ENCODE peak calls at places on chromosome 12, in six cellular contexts. One of them, this sample, is unnamed. For H3K9me3, the result is how much of the 10 kb centered on the place peaks cover.

GRCh38 chr12:99810718-99811593 is 163.4 kb downstream of the GARIN6 start:
- DNase-seq in psoas muscle: no peak
- DNase-seq in IMR-90: peak
- DNase-seq in sigmoid colon: no peak
- DNase-seq in HCT116: peak
- DNase-seq in transverse colon: no peak
- DNase-seq in this sample: no peak

GRCh38 chr12:5503371-5503770 is 71.5 kb downstream of the NTF3 start:
- DNase-seq in psoas muscle: no peak
- DNase-seq in IMR-90: no peak
- DNase-seq in sigmoid colon: no peak
- DNase-seq in HCT116: no peak
- DNase-seq in transverse colon: no peak
- DNase-seq in this sample: no peak

GRCh38 chr12:20415641-20416040 is 47.3 kb downstream of the PDE3A start:
- DNase-seq in psoas muscle: no peak
- DNase-seq in IMR-90: no peak
- DNase-seq in sigmoid colon: no peak
- DNase-seq in HCT116: no peak
- DNase-seq in transverse colon: no peak
- DNase-seq in this sample: no peak

GRCh38 chr12:20194171-20194570 is 174.2 kb upstream of the PDE3A start:
- DNase-seq in psoas muscle: no peak
- DNase-seq in IMR-90: peak
- DNase-seq in sigmoid colon: no peak
- DNase-seq in HCT116: no peak
- DNase-seq in transverse colon: no peak
- DNase-seq in this sample: no peak

GRCh38 chr12:53048033-53048779 is 1.7 kb upstream of the TNS2 start:
- DNase-seq in psoas muscle: peak
- DNase-seq in IMR-90: no peak
- DNase-seq in sigmoid colon: peak
- DNase-seq in HCT116: no peak
- DNase-seq in transverse colon: peak
- DNase-seq in this sample: peak

GRCh38 chr12:27424631-27425230 is 21.8 kb upstream of the SMCO2 start:
- DNase-seq in psoas muscle: no peak
- DNase-seq in IMR-90: peak
- DNase-seq in sigmoid colon: no peak
- DNase-seq in HCT116: peak
- DNase-seq in transverse colon: no peak
- DNase-seq in this sample: no peak

GRCh38 chr12:62194031-62194430 is 66.2 kb upstream of the USP15 start:
- DNase-seq in psoas muscle: no peak
- DNase-seq in IMR-90: no peak
- DNase-seq in sigmoid colon: no peak
- DNase-seq in HCT116: no peak
- DNase-seq in transverse colon: no peak
- DNase-seq in this sample: no peak

GRCh38 chr12:11907625-11908024 is 163.1 kb upstream of the BCL2L14 start:
- DNase-seq in psoas muscle: no peak
- DNase-seq in IMR-90: no peak
- DNase-seq in sigmoid colon: no peak
- DNase-seq in HCT116: no peak
- DNase-seq in transverse colon: no peak
- DNase-seq in this sample: no peak

GRCh38 chr12:105401198-105401597 is 70.7 kb downstream of the C12orf75 start:
- DNase-seq in psoas muscle: no peak
- DNase-seq in IMR-90: no peak
- DNase-seq in sigmoid colon: no peak
- DNase-seq in HCT116: no peak
- DNase-seq in transverse colon: no peak
- DNase-seq in this sample: no peak

GRCh38 chr12:106227641-106228319 is 20.0 kb downstream of the CKAP4 start:
- DNase-seq in psoas muscle: no peak
- DNase-seq in IMR-90: no peak
- DNase-seq in sigmoid colon: no peak
- DNase-seq in HCT116: no peak
- DNase-seq in transverse colon: peak
- DNase-seq in this sample: peak

GRCh38 chr12:45660330-45660729 is 69.2 kb upstream of the ARID2 start:
- DNase-seq in psoas muscle: no peak
- DNase-seq in IMR-90: peak
- DNase-seq in sigmoid colon: no peak
- DNase-seq in HCT116: peak
- DNase-seq in transverse colon: no peak
- DNase-seq in this sample: no peak

GRCh38 chr12:114943601-114944000 is 259.6 kb upstream of the TBX3 start:
- DNase-seq in psoas muscle: no peak
- DNase-seq in IMR-90: no peak
- DNase-seq in sigmoid colon: no peak
- DNase-seq in HCT116: no peak
- DNase-seq in transverse colon: no peak
- DNase-seq in this sample: no peak

GRCh38 chr12:52907092-52907810 is 2.4 kb upstream of the KRT8 start:
- DNase-seq in psoas muscle: no peak
- DNase-seq in IMR-90: no peak
- DNase-seq in sigmoid colon: no peak
- DNase-seq in HCT116: no peak
- DNase-seq in transverse colon: peak
- DNase-seq in this sample: peak

GRCh38 chr12:55876110-55876509 is 33.4 kb upstream of the MMP19 start:
- DNase-seq in psoas muscle: no peak
- DNase-seq in IMR-90: no peak
- DNase-seq in sigmoid colon: no peak
- DNase-seq in HCT116: no peak
- DNase-seq in transverse colon: no peak
- DNase-seq in this sample: no peak

GRCh38 chr12:51759175-51759574 is 89.3 kb downstream of the FIGNL2 start:
- DNase-seq in psoas muscle: no peak
- DNase-seq in IMR-90: peak
- DNase-seq in sigmoid colon: no peak
- DNase-seq in HCT116: no peak
- DNase-seq in transverse colon: no peak
- DNase-seq in this sample: no peak

GRCh38 chr12:11500222-11500860 is 105.0 kb upstream of the PRB2 start:
- DNase-seq in psoas muscle: peak
- DNase-seq in IMR-90: peak
- DNase-seq in sigmoid colon: peak
- DNase-seq in HCT116: no peak
- DNase-seq in transverse colon: peak
- DNase-seq in this sample: peak

GRCh38 chr12:68065687-68066086 is 76.4 kb downstream of the IFNG-AS1 start:
- DNase-seq in psoas muscle: no peak
- DNase-seq in IMR-90: no peak
- DNase-seq in sigmoid colon: no peak
- DNase-seq in HCT116: no peak
- DNase-seq in transverse colon: no peak
- DNase-seq in this sample: no peak
- H3K9me3 ChIP-seq in psoas muscle: under half
- H3K9me3 ChIP-seq in IMR-90: under half
- H3K9me3 ChIP-seq in sigmoid colon: under half
- H3K9me3 ChIP-seq in HCT116: under half
- H3K9me3 ChIP-seq in transverse colon: under half
- H3K9me3 ChIP-seq in this sample: under half

DNA sequence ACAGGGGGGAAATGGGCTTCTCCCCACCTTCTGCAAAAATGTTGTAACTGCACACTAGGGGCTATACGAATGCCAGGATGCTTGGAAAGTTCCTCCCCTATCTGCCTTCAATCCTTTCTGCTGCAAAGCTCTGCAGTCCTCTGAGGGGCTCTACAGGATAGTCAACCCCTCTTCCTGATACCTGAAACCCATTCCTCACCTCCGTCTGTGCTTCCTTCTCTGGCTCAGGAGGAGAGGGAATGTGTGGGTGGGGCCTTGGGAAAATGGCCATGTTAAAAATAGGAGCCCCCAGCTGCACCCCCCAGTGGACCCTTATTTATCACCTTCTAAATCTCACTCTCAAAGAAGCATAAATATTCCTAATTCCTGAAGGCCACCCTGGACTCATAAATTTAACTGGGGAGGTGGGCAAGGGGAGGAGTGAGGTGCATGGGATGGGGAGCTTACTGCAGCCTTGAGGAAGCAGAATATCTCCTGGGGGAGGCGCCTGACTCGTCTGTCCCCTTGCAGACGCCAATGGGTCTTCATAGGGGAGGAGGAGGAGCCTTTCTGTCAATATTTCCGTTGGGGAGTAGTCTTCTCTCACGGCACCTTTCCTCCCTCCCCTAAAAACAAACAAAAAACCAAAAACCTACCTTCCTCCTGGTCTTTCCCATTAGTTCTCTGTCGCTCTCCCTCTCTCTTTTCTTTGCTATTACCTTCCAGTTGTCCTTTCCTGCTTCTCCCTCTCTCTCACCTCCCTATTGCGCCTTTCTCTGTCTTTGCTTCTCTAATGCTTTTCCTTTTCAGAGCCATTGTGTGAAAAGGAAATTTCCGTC is 6.3 kb downstream of the GPR84 start:
- DNase-seq in psoas muscle: no peak
- DNase-seq in IMR-90: no peak
- DNase-seq in sigmoid colon: no peak
- DNase-seq in HCT116: no peak
- DNase-seq in transverse colon: peak
- DNase-seq in this sample: no peak
- TF ChIP-seq CTCF in psoas muscle: no peak
- TF ChIP-seq CTCF in IMR-90: no peak
- TF ChIP-seq CTCF in sigmoid colon: no peak
- TF ChIP-seq CTCF in HCT116: no peak
- TF ChIP-seq CTCF in transverse colon: no peak
- TF ChIP-seq CTCF in this sample: no peak

GRCh38 chr12:131007794-131008460 is 54.2 kb downstream of the ADGRD1 start:
- DNase-seq in psoas muscle: no peak
- DNase-seq in IMR-90: no peak
- DNase-seq in sigmoid colon: no peak
- DNase-seq in HCT116: no peak
- DNase-seq in transverse colon: no peak
- DNase-seq in this sample: no peak
- H3K9me3 ChIP-seq in psoas muscle: under half
- H3K9me3 ChIP-seq in IMR-90: under half
- H3K9me3 ChIP-seq in sigmoid colon: under half
- H3K9me3 ChIP-seq in HCT116: under half
- H3K9me3 ChIP-seq in transverse colon: under half
- H3K9me3 ChIP-seq in this sample: under half

GRCh38 chr12:119204716-119205285 is 26.1 kb downstream of the HSPB8 start:
- DNase-seq in psoas muscle: no peak
- DNase-seq in IMR-90: no peak
- DNase-seq in sigmoid colon: peak
- DNase-seq in HCT116: no peak
- DNase-seq in transverse colon: no peak
- DNase-seq in this sample: no peak

GRCh38 chr12:119204137-119204536 is 25.4 kb downstream of the HSPB8 start:
- DNase-seq in psoas muscle: peak
- DNase-seq in IMR-90: no peak
- DNase-seq in sigmoid colon: no peak
- DNase-seq in HCT116: no peak
- DNase-seq in transverse colon: no peak
- DNase-seq in this sample: no peak

GRCh38 chr12:119208626-119209061 is 29.9 kb downstream of the HSPB8 start:
- DNase-seq in psoas muscle: peak
- DNase-seq in IMR-90: peak
- DNase-seq in sigmoid colon: peak
- DNase-seq in HCT116: no peak
- DNase-seq in transverse colon: peak
- DNase-seq in this sample: no peak

GRCh38 chr12:119207161-119207560 is 28.4 kb downstream of the HSPB8 start:
- DNase-seq in psoas muscle: no peak
- DNase-seq in IMR-90: no peak
- DNase-seq in sigmoid colon: no peak
- DNase-seq in HCT116: no peak
- DNase-seq in transverse colon: no peak
- DNase-seq in this sample: no peak

GRCh38 chr12:119206348-119207075 is 27.8 kb downstream of the HSPB8 start:
- DNase-seq in psoas muscle: no peak
- DNase-seq in IMR-90: no peak
- DNase-seq in sigmoid colon: peak
- DNase-seq in HCT116: no peak
- DNase-seq in transverse colon: no peak
- DNase-seq in this sample: no peak
- TF ChIP-seq CTCF in psoas muscle: no peak
- TF ChIP-seq CTCF in IMR-90: no peak
- TF ChIP-seq CTCF in sigmoid colon: peak
- TF ChIP-seq CTCF in HCT116: no peak
- TF ChIP-seq CTCF in transverse colon: no peak
- TF ChIP-seq CTCF in this sample: no peak